ENCODE peak calls at places on chromosomes 1 and 21, in six cellular contexts. Q is bronchial epithelial cell, W is hepatocyte, I is cardiac muscle cell, V is uterus, N is GM23338. E is an unnamed sample.

GRCh38 chr1:236659792-236660587 is 26.3 kb upstream of the ACTN2 start:
- DNase-seq in Q (no peak), W (no peak), I (peak; percentile 82), V (no peak), N (peak; percentile 51), E (no peak)

GRCh38 chr21:46561448-46562095 is 43.3 kb downstream of the S100B start:
- DNase-seq in Q (no peak), W (no peak), I (no peak), V (no peak), N (no peak), E (no peak)

GRCh38 chr1:161229896-161230295 is 4.0 kb downstream of the TOMM40L start:
- DNase-seq in Q (no peak), W (no peak), I (peak; percentile 38), V (no peak), N (peak; percentile 65), E (no peak)

GRCh38 chr21:34695434-34695833 is 26.6 kb downstream of the CLIC6 start:
- DNase-seq in Q (no peak), W (no peak), I (no peak), V (no peak), N (no peak), E (no peak)

GRCh38 chr1:119674110-119674509 is 26.0 kb upstream of the ZNF697 start:
- DNase-seq in Q (peak; percentile 92), W (no peak), I (no peak), V (no peak), N (peak; percentile 34), E (peak; percentile 68)

GRCh38 chr21:38299651-38300050 is 42.9 kb downstream of the KCNJ15 start:
- DNase-seq in Q (no peak), W (no peak), I (no peak), V (no peak), N (no peak), E (no peak)

GRCh38 chr21:43972850-43973633 is 39.1 kb upstream of the TRAPPC10 start:
- DNase-seq in Q (no peak), W (no peak), I (no peak), V (no peak), N (no peak), E (no peak)

GRCh38 chr1:160205974-160206369 is 788 bp downstream of the PEA15 start:
- DNase-seq in Q (peak; percentile 78), W (peak; percentile 63), I (no peak), V (peak; percentile 46), N (no peak), E (peak; percentile 43)

GRCh38 chr1:84995484-84996334 is 1.2 kb downstream of the MCOLN2 start:
- DNase-seq in Q (no peak), W (no peak), I (no peak), V (no peak), N (no peak), E (no peak)

GRCh38 chr1:184945678-184946412 is 28.5 kb downstream of the NIBAN1 start:
- DNase-seq in Q (no peak), W (no peak), I (no peak), V (no peak), N (no peak), E (peak; percentile 74)

GRCh38 chr1:231335663-231336602 is 1.7 kb downstream of the EXOC8 start:
- DNase-seq in Q (no peak), W (no peak), I (no peak), V (no peak), N (no peak), E (no peak)

GRCh38 chr21:42351626-42352432 is 1.0 kb upstream of the TFF2 start:
- DNase-seq in Q (no peak), W (no peak), I (no peak), V (no peak), N (no peak), E (no peak)

GRCh38 chr21:43585924-43586411 is 73.3 kb downstream of the HSF2BP start:
- DNase-seq in Q (peak; percentile 100), W (peak; percentile 77), I (peak; percentile 35), V (peak; percentile 49), N (peak; percentile 85), E (peak; percentile 100)

GRCh38 chr21:32143222-32143939 is 135.5 kb downstream of the MIS18A start:
- DNase-seq in Q (no peak), W (peak; percentile 56), I (no peak), V (peak; percentile 17), N (peak; percentile 48), E (no peak)

GRCh38 chr21:42614811-42615342 is 38.5 kb upstream of the PDE9A start:
- DNase-seq in Q (peak; percentile 93), W (peak; percentile 68), I (no peak), V (no peak), N (peak; percentile 54), E (no peak)

GRCh38 chr21:16195896-16196443 is 466.2 kb downstream of the USP25 start:
- DNase-seq in Q (peak; percentile 35), W (no peak), I (no peak), V (no peak), N (no peak), E (peak; percentile 50)
- H3K4me3 ChIP-seq in Q (peak overlapping the region; percentile 51), W (peak overlapping the region; percentile 30), I (peak overlapping the region; percentile 48), V (peak overlapping the region; percentile 39), N (no peak overlapping the region), E (peak overlapping the region; percentile 6)

GRCh38 chr1:41358152-41358937 is 2.9 kb upstream of the FOXO6 start:
- DNase-seq in Q (peak; percentile 60), W (no peak), I (peak; percentile 52), V (peak; percentile 11), N (peak; percentile 61), E (no peak)
- TF ChIP-seq CTCF in Q (no peak), W (no peak), I (no peak), V (no peak), N (no peak), E (no peak)

DNA sequence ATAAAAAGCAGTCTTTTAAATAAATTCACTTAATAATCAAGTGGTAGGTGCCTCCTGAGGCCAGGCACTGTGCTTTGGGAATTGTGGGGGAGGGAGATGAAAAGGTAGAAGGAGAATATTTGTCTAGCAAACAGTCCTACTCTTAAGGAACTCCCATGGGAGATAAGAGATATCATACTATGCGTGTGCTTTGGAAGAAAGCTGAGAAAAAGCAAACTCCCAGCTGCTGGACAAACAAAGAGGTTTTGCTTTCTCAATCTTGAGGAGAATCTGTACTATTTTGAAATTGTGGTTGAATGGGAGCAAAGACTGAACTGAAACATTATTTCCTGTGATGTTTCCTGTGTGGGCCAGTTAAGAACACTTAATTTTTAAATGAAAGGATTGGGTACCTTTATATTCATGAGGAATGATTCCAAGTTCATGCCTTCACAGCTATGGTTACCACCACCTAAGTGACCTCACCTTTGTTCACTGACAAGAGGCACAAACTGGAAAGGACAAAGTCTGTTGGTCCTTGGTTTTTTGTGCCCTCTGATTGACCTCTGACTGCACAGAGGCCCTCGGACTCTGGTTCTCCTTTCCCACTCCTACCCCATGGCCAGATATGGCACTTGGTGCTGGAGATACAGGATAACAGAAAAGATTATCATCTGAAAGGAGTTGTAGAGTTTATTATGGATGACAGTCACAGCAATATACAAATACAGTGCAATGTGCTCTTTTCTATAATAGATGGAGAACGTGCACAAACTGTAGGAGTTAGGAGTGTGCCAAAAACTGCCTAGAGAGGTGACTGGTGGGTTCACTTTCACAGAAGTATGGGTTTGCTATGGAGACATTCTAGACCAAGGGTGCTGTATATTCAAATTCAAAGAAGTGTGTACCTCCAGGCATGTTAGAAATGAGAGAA is 1.6 kb downstream of the CD53 start:
- DNase-seq in Q (no peak), W (no peak), I (no peak), V (no peak), N (no peak), E (no peak)
- H3K4me3 ChIP-seq in Q (no peak overlapping the region), W (no peak overlapping the region), I (no peak overlapping the region), V (no peak overlapping the region), N (no peak overlapping the region), E (no peak overlapping the region)

DNA sequence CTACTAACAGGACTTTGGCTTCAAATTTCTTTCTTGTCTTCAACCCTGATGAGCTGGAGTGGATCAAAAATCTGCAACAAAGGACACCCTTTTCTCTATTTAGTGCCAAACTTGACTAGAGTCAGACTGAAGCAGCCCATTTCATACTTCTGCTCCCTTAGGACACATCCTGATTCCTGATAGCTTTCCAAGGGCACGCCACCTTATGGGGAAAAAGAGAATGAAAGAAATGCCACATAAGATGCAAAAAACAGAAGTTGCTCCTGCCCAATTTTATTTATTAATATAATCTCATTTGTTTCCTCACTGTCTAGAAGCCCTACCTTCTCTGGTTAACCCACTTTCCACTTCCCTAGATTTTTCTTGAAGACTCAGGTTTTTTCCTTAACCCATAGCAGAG is 72.7 kb upstream of the NBPF4 start:
- DNase-seq in Q (peak; percentile 29), W (no peak), I (no peak), V (no peak), N (peak; percentile 61), E (peak; percentile 27)
- TF ChIP-seq CTCF in Q (peak; percentile 36), W (peak; percentile 28), I (peak; percentile 35), V (no peak), N (peak; percentile 59), E (peak; percentile 36)

GRCh38 chr1:92480200-92480812 is 6.4 kb downstream of the GFI1 start:
- DNase-seq in Q (no peak), W (peak; percentile 13), I (no peak), V (no peak), N (peak; percentile 71), E (no peak)
- H3K4me3 ChIP-seq in Q (no peak overlapping the region), W (no peak overlapping the region), I (peak overlapping the region; percentile 11), V (no peak overlapping the region), N (peak overlapping the region; percentile 75), E (no peak overlapping the region)

GRCh38 chr1:54810144-54810942 is 9.2 kb upstream of the TTC22 start:
- DNase-seq in Q (peak; percentile 43), W (peak; percentile 84), I (peak; percentile 74), V (peak; percentile 65), N (peak; percentile 91), E (peak; percentile 60)

GRCh38 chr1:54809496-54810074 is 8.5 kb upstream of the TTC22 start:
- DNase-seq in Q (no peak), W (no peak), I (no peak), V (no peak), N (no peak), E (no peak)

GRCh38 chr1:54807756-54808155 is 6.6 kb upstream of the TTC22 start:
- DNase-seq in Q (no peak), W (no peak), I (no peak), V (no peak), N (no peak), E (no peak)

GRCh38 chr1:54806931-54807611 is 5.9 kb upstream of the TTC22 start:
- DNase-seq in Q (peak; percentile 52), W (no peak), I (no peak), V (no peak), N (no peak), E (no peak)

DNA sequence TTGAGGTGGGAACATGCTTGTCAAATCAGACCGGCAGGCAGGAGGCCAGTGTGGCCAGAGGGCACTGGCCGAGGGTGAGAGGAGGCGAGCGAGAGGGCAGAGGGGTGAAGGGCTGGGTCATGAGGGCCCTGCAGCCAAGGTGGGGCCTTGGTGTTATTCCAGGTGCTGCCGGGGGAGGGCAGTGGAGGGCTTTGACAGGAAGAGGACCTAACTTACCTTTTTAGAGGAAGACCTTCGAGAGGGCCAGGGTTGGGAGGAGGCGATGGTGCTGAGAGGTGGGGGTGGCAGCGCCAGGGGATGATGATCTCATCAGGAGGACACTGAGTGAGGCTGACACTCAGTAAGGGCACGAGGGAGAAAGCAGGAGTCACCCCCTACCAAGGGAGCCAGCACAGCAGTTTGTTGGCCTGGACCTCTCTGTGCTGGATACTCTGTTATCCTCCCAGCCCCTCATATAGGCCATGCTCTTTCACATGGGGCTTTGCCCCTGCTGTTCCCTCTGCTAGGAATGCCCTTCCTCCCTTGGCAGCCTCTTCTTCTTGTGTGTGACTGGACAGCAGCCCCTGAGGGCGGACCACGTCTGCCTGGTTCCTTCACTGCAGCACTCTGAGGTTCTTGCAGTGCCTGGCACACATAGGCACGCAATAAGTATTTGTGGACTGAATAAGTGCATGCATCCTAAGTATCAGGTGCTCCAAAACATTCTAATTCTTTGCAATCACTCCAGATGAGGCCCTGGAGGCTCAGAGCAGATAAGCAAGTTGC is 7.5 kb upstream of the TTC22 start:
- DNase-seq in Q (no peak), W (no peak), I (no peak), V (no peak), N (no peak), E (no peak)
- TF ChIP-seq CTCF in Q (peak; percentile 45), W (peak; percentile 13), I (peak; percentile 44), V (no peak), N (no peak), E (peak; percentile 19)